ENCODE peak calls at places on chromosomes 4 and X, in four cellular contexts. B is mucosa of descending colon, G is esophagus squamous epithelium, S is A549. E is an unnamed sample.

GRCh38 chrX:31894152-31894551 is 822.3 kb upstream of the FTHL17 start:
- DNase-seq in B (no peak), G (no peak), S (no peak), E (no peak)

GRCh38 chr4:1406946-1407656 is 859 bp upstream of the NKX1-1 start:
- DNase-seq in B (no peak), G (no peak), S (no peak), E (no peak)

GRCh38 chr4:139735381-139736256 is 70.0 kb downstream of the MGST2 start:
- DNase-seq in B (peak; percentile 12), G (no peak), S (no peak), E (peak; percentile 83)

GRCh38 chr4:38857354-38858096 is 908 bp upstream of the TLR6 start:
- DNase-seq in B (peak; percentile 45), G (peak; percentile 12), S (peak; percentile 88), E (no peak)

GRCh38 chrX:40908026-40908425 is 172.7 kb upstream of the MED14 start:
- DNase-seq in B (no peak), G (no peak), S (no peak), E (no peak)

GRCh38 chrX:40199704-40200103 is 101.9 kb upstream of the BCOR start:
- DNase-seq in B (no peak), G (no peak), S (no peak), E (no peak)

GRCh38 chr4:144645621-144646522 is at the start of gene HHIP:
- DNase-seq in B (peak; percentile 37), G (no peak), S (peak; percentile 14), E (peak; percentile 83)

GRCh38 chrX:40304115-40304514 is 206.4 kb upstream of the BCOR start:
- DNase-seq in B (no peak), G (no peak), S (no peak), E (no peak)

GRCh38 chr4:2793920-2794706 is 1.2 kb downstream of the SH3BP2 start:
- DNase-seq in B (peak; percentile 57), G (no peak), S (peak; percentile 57), E (peak; percentile 79)

GRCh38 chr4:176498857-176499256 is 179.1 kb downstream of the SPCS3 start:
- DNase-seq in B (no peak), G (no peak), S (peak; percentile 65), E (no peak)

GRCh38 chr4:16692021-16692420 is 206.4 kb downstream of the LDB2 start:
- DNase-seq in B (no peak), G (no peak), S (no peak), E (no peak)

GRCh38 chr4:9927317-9928007 is 93.8 kb downstream of the SLC2A9 start:
- DNase-seq in B (no peak), G (no peak), S (no peak), E (no peak)

GRCh38 chrX:14875624-14876023 is 2.4 kb downstream of the MOSPD2 start:
- DNase-seq in B (no peak), G (no peak), S (no peak), E (no peak)

GRCh38 chr4:98801259-98801725 is 127.6 kb downstream of the EIF4E start:
- DNase-seq in B (no peak), G (no peak), S (no peak), E (no peak)

GRCh38 chr4:85370400-85371032 is 104.4 kb upstream of the ARHGAP24 start:
- DNase-seq in B (peak; percentile 55), G (no peak), S (peak; percentile 41), E (no peak)

GRCh38 chr4:23819041-23819511 is 70.8 kb downstream of the PPARGC1A start:
- DNase-seq in B (no peak), G (no peak), S (no peak), E (no peak)

GRCh38 chr4:112189754-112190153 is 41.8 kb upstream of the AP1AR start:
- DNase-seq in B (no peak), G (no peak), S (peak; percentile 26), E (no peak)

GRCh38 chrX:68431836-68432235 is 1.5 kb downstream of the OPHN1 start:
- DNase-seq in B (no peak), G (no peak), S (no peak), E (no peak)
- H3K4me3 ChIP-seq in B (no peak overlapping the region), G (no peak overlapping the region), S (no peak overlapping the region), E (no peak overlapping the region)

GRCh38 chr4:90064196-90064595 is 63.0 kb upstream of the CCSER1 start:
- DNase-seq in B (no peak), G (no peak), S (no peak), E (no peak)
- TF ChIP-seq CTCF in B (no peak), G (no peak), S (no peak), E (no peak)

GRCh38 chr4:80127870-80128419 is 54.9 kb upstream of the ANTXR2 start:
- DNase-seq in B (no peak), G (no peak), S (no peak), E (no peak)

GRCh38 chr4:80124246-80125211 is 51.5 kb upstream of the ANTXR2 start:
- DNase-seq in B (no peak), G (no peak), S (no peak), E (no peak)

GRCh38 chr4:80128941-80129340 is 55.9 kb upstream of the ANTXR2 start:
- DNase-seq in B (no peak), G (no peak), S (no peak), E (no peak)

GRCh38 chr4:80126435-80126834 is 53.4 kb upstream of the ANTXR2 start:
- DNase-seq in B (no peak), G (no peak), S (no peak), E (no peak)

GRCh38 chr4:80125252-80126177 is 52.5 kb upstream of the ANTXR2 start:
- DNase-seq in B (peak; percentile 52), G (no peak), S (peak; percentile 13), E (no peak)
- H3K4me3 ChIP-seq in B (no peak overlapping the region), G (no peak overlapping the region), S (no peak overlapping the region), E (no peak overlapping the region)

DNA sequence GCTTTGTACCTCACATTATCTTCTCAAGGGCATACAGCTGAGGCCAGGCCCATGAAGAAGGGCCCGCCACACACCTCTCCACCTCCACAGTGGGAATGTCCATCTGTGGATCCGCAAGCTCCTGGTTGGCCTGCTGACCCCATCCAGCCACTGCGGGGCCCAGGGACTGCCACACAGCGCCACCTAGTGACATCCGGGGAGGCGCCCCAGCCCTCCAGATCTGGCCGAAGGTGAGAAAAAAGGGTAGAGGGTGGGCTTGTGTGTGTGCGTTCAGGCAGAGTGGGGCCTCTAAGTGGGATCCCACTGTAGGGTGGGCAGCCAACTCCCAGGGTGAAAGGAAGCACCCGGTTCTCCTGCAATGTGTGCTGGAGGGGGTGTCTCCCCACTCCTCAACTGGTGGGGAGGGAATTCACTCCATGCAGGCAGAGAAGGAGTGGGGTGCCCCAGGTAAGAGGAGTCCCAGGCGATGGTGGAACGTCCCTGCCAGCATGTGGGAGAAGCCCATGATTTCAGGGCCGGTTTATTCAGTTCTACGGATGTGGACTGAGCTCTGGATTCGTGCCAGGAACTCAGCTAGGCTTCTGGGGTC is 117.3 kb downstream of the ENPP6 start:
- DNase-seq in B (peak; percentile 50), G (no peak), S (peak; percentile 14), E (no peak)
- TF ChIP-seq CTCF in B (peak; percentile 88), G (no peak), S (peak; percentile 38), E (peak; percentile 38)

GRCh38 chr4:158783775-158784174 is 14.9 kb downstream of the FNIP2 start:
- DNase-seq in B (no peak), G (no peak), S (no peak), E (no peak)
- H3K4me3 ChIP-seq in B (no peak overlapping the region), G (no peak overlapping the region), S (no peak overlapping the region), E (peak overlapping the region; percentile 8)

GRCh38 chrX:123324628-123325027 is 140.6 kb downstream of the GRIA3 start:
- DNase-seq in B (no peak), G (no peak), S (no peak), E (no peak)
- TF ChIP-seq CTCF in B (no peak), G (no peak), S (no peak), E (no peak)

GRCh38 chr4:147480891-147481576 is at the start of gene EDNRA:
- DNase-seq in B (no peak), G (no peak), S (peak; percentile 8), E (peak; percentile 83)

GRCh38 chr4:147479817-147480216 is 1.1 kb upstream of the EDNRA start:
- DNase-seq in B (no peak), G (no peak), S (no peak), E (no peak)

GRCh38 chr4:147480502-147480890 is 401 bp upstream of the EDNRA start:
- DNase-seq in B (no peak), G (no peak), S (no peak), E (no peak)

GRCh38 chr4:147481577-147482109 is 746 bp downstream of the EDNRA start:
- DNase-seq in B (no peak), G (no peak), S (no peak), E (no peak)

GRCh38 chr4:147482281-147482680 is 1.4 kb downstream of the EDNRA start:
- DNase-seq in B (no peak), G (no peak), S (no peak), E (no peak)
- H3K4me3 ChIP-seq in B (no peak overlapping the region), G (peak overlapping the region; percentile 55), S (no peak overlapping the region), E (peak overlapping the region; percentile 43)

GRCh38 chr4:152581536-152582160 is 45.8 kb upstream of the FBXW7 start:
- DNase-seq in B (no peak), G (no peak), S (no peak), E (no peak)
- TF ChIP-seq CTCF in B (no peak), G (no peak), S (no peak), E (no peak)